ENCODE peak calls at places on chromosomes 2 and 18, in seven cellular contexts. S is amniotic stem cell, G is esophagus squamous epithelium, E is MV-4-11, K is OCI-M1, W is cardiac fibroblast, Q is thyroid gland. X is an unnamed sample.

GRCh38 chr2:86410581-86410980 is 30.6 kb upstream of the KDM3A start:
- DNase-seq in S (no peak), G (no peak), E (no peak), K (no peak), W (no peak), Q (no peak), X (no peak)

GRCh38 chr2:238645716-238646115 is 202.2 kb upstream of the TWIST2 start:
- DNase-seq in S (no peak), G (no peak), E (no peak), K (no peak), W (no peak), Q (no peak), X (no peak)

GRCh38 chr2:166593403-166593802 is 99.4 kb upstream of the SCN7A start:
- DNase-seq in S (peak; percentile 63), G (no peak), E (no peak), K (no peak), W (peak; percentile 89), Q (no peak), X (no peak)

GRCh38 chr2:110876167-110876999 is 144.0 kb downstream of the ACOXL start:
- DNase-seq in S (no peak), G (no peak), E (peak; percentile 51), K (peak; percentile 18), W (no peak), Q (no peak), X (no peak)

GRCh38 chr2:80501874-80502624 is 197.5 kb upstream of the LRRTM1 start:
- DNase-seq in S (no peak), G (no peak), E (no peak), K (no peak), W (no peak), Q (no peak), X (no peak)

GRCh38 chr2:138712212-138712979 is 67.8 kb downstream of the NXPH2 start:
- DNase-seq in S (no peak), G (no peak), E (peak; percentile 84), K (no peak), W (peak; percentile 57), Q (no peak), X (no peak)

GRCh38 chr2:17245921-17246320 is 272.3 kb downstream of the RAD51AP2 start:
- DNase-seq in S (no peak), G (no peak), E (no peak), K (no peak), W (no peak), Q (no peak), X (no peak)

GRCh38 chr2:240713928-240714746 is 22.5 kb downstream of the AQP12A start:
- DNase-seq in S (no peak), G (no peak), E (no peak), K (no peak), W (no peak), Q (no peak), X (no peak)

GRCh38 chr2:180196419-180196977 is 189.4 kb upstream of the CWC22 start:
- DNase-seq in S (no peak), G (no peak), E (no peak), K (peak; percentile 81), W (peak; percentile 13), Q (no peak), X (no peak)

GRCh38 chr18:79801641-79802040 is 3.9 kb downstream of the KCNG2 start:
- DNase-seq in S (no peak), G (no peak), E (no peak), K (no peak), W (no peak), Q (no peak), X (no peak)

GRCh38 chr2:65265090-65266045 is 37.7 kb downstream of the ACTR2 start:
- DNase-seq in S (peak; percentile 22), G (no peak), E (peak; percentile 56), K (peak; percentile 53), W (peak; percentile 88), Q (no peak), X (no peak)

GRCh38 chr18:24497052-24497754 is 36.8 kb downstream of the HRH4 start:
- DNase-seq in S (no peak), G (no peak), E (no peak), K (no peak), W (peak; percentile 58), Q (no peak), X (no peak)

GRCh38 chr2:97871096-97871780 is 124.5 kb downstream of the TMEM131 start:
- DNase-seq in S (no peak), G (no peak), E (no peak), K (no peak), W (peak; percentile 80), Q (no peak), X (no peak)

GRCh38 chr2:223735659-223736244 is 101.6 kb downstream of the AP1S3 start:
- DNase-seq in S (peak; percentile 81), G (no peak), E (no peak), K (no peak), W (peak; percentile 96), Q (no peak), X (no peak)

GRCh38 chr2:143705108-143705686 is 576.0 kb downstream of the ARHGAP15 start:
- DNase-seq in S (no peak), G (no peak), E (peak; percentile 78), K (peak; percentile 60), W (peak; percentile 30), Q (no peak), X (no peak)

GRCh38 chr2:85438291-85439110 is 20.0 kb downstream of the SH2D6 start:
- DNase-seq in S (no peak), G (no peak), E (peak; percentile 32), K (no peak), W (peak; percentile 9), Q (peak; percentile 72), X (no peak)

GRCh38 chr2:185284696-185285095 is 453.9 kb upstream of the FSIP2 start:
- DNase-seq in S (no peak), G (no peak), E (no peak), K (no peak), W (no peak), Q (no peak), X (no peak)

GRCh38 chr2:238132463-238133450 is 5.7 kb upstream of the KLHL30 start:
- DNase-seq in S (no peak), G (no peak), E (no peak), K (no peak), W (no peak), Q (no peak), X (no peak)

GRCh38 chr2:218091743-218092142 is 22.7 kb downstream of the RUFY4 start:
- DNase-seq in S (no peak), G (no peak), E (peak; percentile 92), K (peak; percentile 96), W (no peak), Q (no peak), X (no peak)

GRCh38 chr2:143525536-143525935 is 396.3 kb downstream of the ARHGAP15 start:
- DNase-seq in S (no peak), G (no peak), E (no peak), K (no peak), W (no peak), Q (no peak), X (no peak)

GRCh38 chr2:222561817-222562424 is 94.0 kb downstream of the FARSB start:
- DNase-seq in S (no peak), G (no peak), E (peak; percentile 38), K (peak; percentile 80), W (peak; percentile 68), Q (peak; percentile 61), X (peak; percentile 44)

GRCh38 chr2:10476723-10477442 is 28.8 kb upstream of the ODC1 start:
- DNase-seq in S (no peak), G (no peak), E (no peak), K (no peak), W (no peak), Q (no peak), X (no peak)

GRCh38 chr2:219739061-219739460 is 111.6 kb downstream of the SLC4A3 start:
- DNase-seq in S (no peak), G (no peak), E (no peak), K (no peak), W (no peak), Q (no peak), X (no peak)

GRCh38 chr2:72154386-72154785 is 6.7 kb upstream of the CYP26B1 start:
- DNase-seq in S (no peak), G (no peak), E (no peak), K (no peak), W (no peak), Q (no peak), X (no peak)

GRCh38 chr2:131027566-131028528 is 65.4 kb downstream of the FAM168B start:
- DNase-seq in S (no peak), G (no peak), E (no peak), K (no peak), W (no peak), Q (no peak), X (no peak)

GRCh38 chr2:241539616-241540374 is 18.8 kb upstream of the BOK start:
- DNase-seq in S (no peak), G (no peak), E (no peak), K (no peak), W (no peak), Q (no peak), X (no peak)

GRCh38 chr2:127658641-127659407 is 12.9 kb downstream of the GPR17 start:
- DNase-seq in S (no peak), G (no peak), E (no peak), K (no peak), W (no peak), Q (no peak), X (no peak)

GRCh38 chr2:127826047-127826446 is 15.1 kb upstream of the WDR33 start:
- DNase-seq in S (no peak), G (no peak), E (no peak), K (no peak), W (no peak), Q (no peak), X (no peak)

GRCh38 chr2:145484443-145485086 is 964.6 kb upstream of the ZEB2 start:
- DNase-seq in S (peak; percentile 36), G (no peak), E (peak; percentile 9), K (peak; percentile 64), W (peak; percentile 89), Q (no peak), X (no peak)

GRCh38 chr2:1487758-1488715 is 74.8 kb downstream of the TPO start:
- DNase-seq in S (no peak), G (no peak), E (no peak), K (no peak), W (no peak), Q (no peak), X (no peak)

GRCh38 chr2:15968280-15969178 is 28.2 kb downstream of the MYCN start:
- DNase-seq in S (no peak), G (no peak), E (no peak), K (no peak), W (no peak), Q (no peak), X (no peak)

X was measured in GM18507.